ENCODE peak calls at places on chromosomes 7 and 10, in four cellular contexts. E is thoracic aorta, O is ovary, D is esophagus squamous epithelium. N is an unnamed sample.

GRCh38 chr7:94973844-94974243 is 66.5 kb downstream of the PPP1R9A start:
- DNase-seq in E (no peak), O (no peak), D (no peak), N (no peak)

GRCh38 chr7:47032171-47032915 is 549.6 kb downstream of the TNS3 start:
- DNase-seq in E (no peak), O (no peak), D (no peak), N (no peak)

GRCh38 chr7:130458256-130458655 is 17.4 kb upstream of the CEP41 start:
- DNase-seq in E (no peak), O (no peak), D (no peak), N (no peak)

GRCh38 chr10:66823301-66823700 is 102.5 kb upstream of the LRRTM3 start:
- DNase-seq in E (no peak), O (no peak), D (no peak), N (no peak)

GRCh38 chr10:26412932-26413331 is 25.2 kb upstream of the APBB1IP start:
- DNase-seq in E (no peak), O (no peak), D (no peak), N (no peak)

GRCh38 chr10:116627386-116627933 is 6.7 kb downstream of the PNLIPRP2 start:
- DNase-seq in E (no peak), O (peak; percentile 67), D (no peak), N (no peak)

GRCh38 chr10:5551531-5552375 is 27.0 kb downstream of the CALML3 start:
- DNase-seq in E (no peak), O (peak; percentile 26), D (no peak), N (no peak)

GRCh38 chr7:116210345-116211005 is at the start of gene TES:
- DNase-seq in E (no peak), O (peak; percentile 60), D (no peak), N (peak; percentile 59)

GRCh38 chr10:44922826-44923545 is 11.8 kb downstream of the TMEM72 start:
- DNase-seq in E (no peak), O (no peak), D (no peak), N (no peak)

GRCh38 chr7:42736931-42737330 is 174.9 kb downstream of the C7orf25 start:
- DNase-seq in E (no peak), O (no peak), D (no peak), N (no peak)

GRCh38 chr7:114345494-114345893 is 69.1 kb upstream of the FOXP2 start:
- DNase-seq in E (no peak), O (no peak), D (no peak), N (no peak)

GRCh38 chr7:2893411-2893861 is 49.3 kb upstream of the GNA12 start:
- DNase-seq in E (no peak), O (no peak), D (no peak), N (no peak)

GRCh38 chr10:75029874-75030273 is 81.6 kb upstream of the SAMD8 start:
- DNase-seq in E (no peak), O (peak; percentile 68), D (no peak), N (no peak)

GRCh38 chr10:124324856-124325657 is 93.7 kb downstream of the OAT start:
- DNase-seq in E (no peak), O (peak; percentile 13), D (no peak), N (no peak)

GRCh38 chr7:26583094-26583493 is 281.3 kb downstream of the SKAP2 start:
- DNase-seq in E (no peak), O (no peak), D (no peak), N (no peak)

GRCh38 chr7:147646568-147646967 is 944.0 kb upstream of the C7orf33 start:
- DNase-seq in E (no peak), O (no peak), D (no peak), N (no peak)

GRCh38 chr10:44926771-44927751 is 15.9 kb downstream of the TMEM72 start:
- DNase-seq in E (no peak), O (no peak), D (no peak), N (no peak)

GRCh38 chr10:35728341-35728740 is 86.2 kb upstream of the FZD8 start:
- DNase-seq in E (no peak), O (no peak), D (no peak), N (no peak)

GRCh38 chr7:77309714-77310220 is 106.4 kb downstream of the GSAP start:
- DNase-seq in E (no peak), O (no peak), D (no peak), N (no peak)

GRCh38 chr10:17512341-17513001 is 58.1 kb upstream of the ST8SIA6 start:
- DNase-seq in E (peak; percentile 47), O (no peak), D (no peak), N (no peak)

GRCh38 chr10:35340975-35341374 is 4.7 kb downstream of the CCNY start:
- DNase-seq in E (no peak), O (no peak), D (no peak), N (no peak)

GRCh38 chr7:128322040-128322643 is 21.6 kb downstream of the RBM28 start:
- DNase-seq in E (no peak), O (no peak), D (no peak), N (no peak)

GRCh38 chr7:81484266-81484665 is 285.6 kb downstream of the HGF start:
- DNase-seq in E (no peak), O (peak; percentile 42), D (peak; percentile 1), N (no peak)

GRCh38 chr10:90066435-90066834 is 365.0 kb downstream of the KIF20B start:
- DNase-seq in E (no peak), O (no peak), D (no peak), N (no peak)

DNA sequence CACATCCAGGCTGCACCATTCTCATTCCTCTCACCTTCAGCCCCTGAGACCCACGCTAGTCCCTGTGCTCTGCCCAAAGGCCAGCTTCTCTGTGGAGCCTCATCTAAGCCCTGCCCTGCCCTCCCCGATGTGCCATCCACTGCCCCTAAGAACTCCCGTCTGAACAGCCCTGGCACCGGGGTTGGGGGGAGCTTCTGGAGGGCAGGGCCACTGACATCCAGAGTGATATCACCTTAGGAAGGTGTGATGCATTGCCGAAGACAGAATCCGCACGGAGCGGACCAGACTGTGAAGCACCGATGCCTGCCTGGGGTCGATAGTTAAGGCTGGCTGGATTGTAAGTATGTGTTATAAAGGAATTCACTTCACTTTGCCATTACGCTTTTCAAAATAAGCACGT is 511.0 kb downstream of the PTPRN2 start:
- DNase-seq in E (no peak), O (no peak), D (no peak), N (no peak)
- H3K9me3 ChIP-seq in E (no peaks in the 10 kb centered on the region), O (no peaks in the 10 kb centered on the region), D (no peaks in the 10 kb centered on the region), N (no peaks in the 10 kb centered on the region)

GRCh38 chr7:106997487-106998271 is 46.8 kb upstream of the PRKAR2B start:
- DNase-seq in E (no peak), O (no peak), D (no peak), N (no peak)
- H3K4me3 ChIP-seq in E (no peak overlapping the region), O (no peak overlapping the region), D (no peak overlapping the region), N (no peak overlapping the region)

DNA sequence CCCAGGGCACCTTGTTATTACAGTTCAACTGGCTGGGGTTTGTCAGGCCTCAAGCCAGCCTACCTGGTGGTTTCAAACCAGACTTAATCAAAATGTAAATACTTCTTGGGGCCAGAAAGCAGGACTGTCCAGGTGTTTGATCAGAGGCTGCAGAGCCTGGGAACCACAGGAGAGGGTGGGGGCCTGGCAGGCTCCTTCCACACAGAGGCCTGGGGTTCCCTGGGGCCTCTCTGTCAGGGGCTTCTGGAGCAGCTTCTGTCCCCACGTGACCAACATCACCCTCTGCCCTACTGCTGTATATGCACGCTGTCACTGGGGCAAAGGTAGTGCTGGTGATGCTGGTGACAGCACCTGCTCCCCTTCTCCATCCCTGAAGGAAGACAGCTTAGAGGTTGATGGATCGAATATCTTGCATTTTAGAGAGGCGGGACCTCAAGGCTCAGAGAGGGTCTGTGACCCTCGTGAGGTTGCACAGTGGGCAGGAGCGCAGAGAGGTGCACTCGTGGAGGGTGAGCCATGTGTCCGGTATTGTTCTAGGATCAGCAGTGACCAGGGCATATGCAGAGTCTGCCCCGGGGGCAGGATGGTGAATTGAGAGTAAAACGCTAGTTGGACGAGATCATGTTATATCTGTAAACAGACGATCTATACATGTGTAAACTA is 95.4 kb downstream of the GRK5 start:
- DNase-seq in E (no peak), O (no peak), D (no peak), N (no peak)
- H3K4me1 ChIP-seq in E (peaks cover 89% of the 10 kb centered on the region), O (peaks cover 4% of the 10 kb centered on the region), D (peaks cover 56% of the 10 kb centered on the region), N (peaks cover 59% of the 10 kb centered on the region)

GRCh38 chr7:44396931-44397525 is 71.6 kb upstream of the CAMK2B start:
- DNase-seq in E (no peak), O (no peak), D (no peak), N (no peak)
- H3K9me3 ChIP-seq in E (no peaks in the 10 kb centered on the region), O (no peaks in the 10 kb centered on the region), D (no peaks in the 10 kb centered on the region), N (no peaks in the 10 kb centered on the region)

DNA sequence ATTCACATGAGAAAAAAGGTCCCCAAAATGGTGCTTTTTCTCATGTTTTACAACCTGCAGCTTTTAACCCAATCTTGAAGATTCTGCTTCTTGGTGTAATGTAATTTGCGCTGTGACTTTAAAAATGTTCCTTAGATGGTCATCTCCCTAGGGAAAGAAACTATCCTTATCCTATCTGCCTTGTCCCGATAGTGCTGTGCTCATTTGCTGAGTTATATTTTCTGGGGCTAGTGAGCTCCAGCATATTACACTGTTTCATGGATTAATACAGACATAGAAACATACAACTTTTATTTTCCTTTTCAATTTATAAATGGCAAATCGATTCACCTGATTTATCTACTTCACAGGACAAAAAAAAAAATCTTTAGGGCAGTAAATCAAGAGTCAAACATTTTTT is 2.8 kb downstream of the WAPL start:
- DNase-seq in E (no peak), O (no peak), D (no peak), N (no peak)
- H3K4me3 ChIP-seq in E (peak overlapping the region; percentile 91), O (no peak overlapping the region), D (no peak overlapping the region), N (no peak overlapping the region)

DNA sequence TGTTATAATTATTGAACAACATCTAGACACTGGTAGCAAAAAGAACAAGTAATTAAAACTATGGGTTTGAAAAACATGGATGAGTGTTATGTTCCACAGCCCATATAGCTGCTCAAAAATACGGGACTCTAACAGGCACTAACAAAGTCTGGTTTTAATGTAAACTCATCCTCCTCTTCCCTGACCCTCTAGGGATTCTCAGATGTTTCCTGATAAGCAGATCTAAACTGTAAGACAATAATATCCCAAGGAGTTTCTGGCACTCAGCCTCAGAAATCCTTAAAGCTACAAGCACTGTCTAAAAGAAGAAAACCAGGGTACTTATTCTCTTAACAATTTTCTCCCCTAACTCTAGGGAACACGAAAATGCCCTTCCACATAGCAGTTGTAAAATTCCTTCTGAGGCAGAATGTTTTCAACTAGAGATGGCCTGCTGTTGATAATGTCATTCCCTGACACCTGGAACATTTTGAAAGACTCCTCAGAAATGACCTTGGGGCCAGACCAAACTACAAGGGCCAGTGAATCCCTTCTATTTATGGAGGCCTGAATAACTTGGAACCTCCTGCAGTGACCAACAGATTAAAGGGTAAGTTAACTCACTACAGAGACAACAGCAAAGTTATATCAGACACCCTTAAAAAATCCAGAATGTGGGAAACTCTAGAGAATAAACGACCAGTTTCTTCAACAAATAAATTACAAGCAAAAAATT is 12.7 kb downstream of the DNMBP start:
- DNase-seq in E (no peak), O (no peak), D (no peak), N (no peak)
- H3K4me1 ChIP-seq in E (peaks cover 8% of the 10 kb centered on the region), O (peaks cover 17% of the 10 kb centered on the region), D (peaks cover 25% of the 10 kb centered on the region), N (peaks cover 4% of the 10 kb centered on the region)

GRCh38 chr7:54252256-54253035 is 289.7 kb upstream of the VSTM2A start:
- DNase-seq in E (no peak), O (no peak), D (no peak), N (no peak)
- H3K9me3 ChIP-seq in E (no peaks in the 10 kb centered on the region), O (no peaks in the 10 kb centered on the region), D (no peaks in the 10 kb centered on the region), N (no peaks in the 10 kb centered on the region)

N was measured in effector memory CD4-positive, alpha-beta T cell.